ENCODE peak calls at places on chromosomes 6 and 20, in eight cellular contexts. S, G, W, D, R, J, U and Y are unnamed samples.

GRCh38 chr6:21648475-21649050 is 55.0 kb downstream of the SOX4 start:
- DNase-seq in S (no peak), G (no peak), W (no peak), D (no peak), R (no peak), J (no peak), U (no peak), Y (no peak)

GRCh38 chr6:4518506-4518905 is 257.7 kb upstream of the CDYL start:
- DNase-seq in S (no peak), G (no peak), W (no peak), D (peak), R (no peak), J (no peak), U (no peak), Y (no peak)

GRCh38 chr20:7980332-7981046 is 39.1 kb downstream of the TMX4 start:
- DNase-seq in S (peak), G (no peak), W (no peak), D (peak), R (peak), J (peak), U (no peak), Y (peak)

GRCh38 chr20:44728835-44729342 is 13.7 kb downstream of the CCN5 start:
- DNase-seq in S (no peak), G (no peak), W (no peak), D (peak), R (no peak), J (peak), U (no peak), Y (no peak)

GRCh38 chr20:3121271-3121911 is 36.9 kb upstream of the AVP start:
- DNase-seq in S (no peak), G (no peak), W (no peak), D (no peak), R (no peak), J (no peak), U (no peak), Y (no peak)

GRCh38 chr20:46312075-46312944 is 4.0 kb upstream of the CDH22 start:
- DNase-seq in S (no peak), G (no peak), W (no peak), D (no peak), R (peak), J (no peak), U (no peak), Y (peak)

GRCh38 chr20:35831029-35831428 is 59.2 kb downstream of the PHF20 start:
- DNase-seq in S (no peak), G (no peak), W (no peak), D (peak), R (peak), J (no peak), U (no peak), Y (no peak)

GRCh38 chr6:97175806-97176205 is 107.2 kb downstream of the MMS22L start:
- DNase-seq in S (no peak), G (no peak), W (no peak), D (no peak), R (no peak), J (no peak), U (no peak), Y (no peak)

GRCh38 chr20:54105653-54106052 is 35.3 kb upstream of the BCAS1 start:
- DNase-seq in S (no peak), G (no peak), W (no peak), D (no peak), R (no peak), J (no peak), U (no peak), Y (no peak)

GRCh38 chr6:22575190-22575589 is 5.8 kb downstream of the HDGFL1 start:
- DNase-seq in S (no peak), G (no peak), W (no peak), D (no peak), R (no peak), J (no peak), U (no peak), Y (no peak)

GRCh38 chr6:130934848-130935585 is 107.8 kb downstream of the SMLR1 start:
- DNase-seq in S (no peak), G (no peak), W (no peak), D (peak), R (no peak), J (no peak), U (no peak), Y (no peak)